ENCODE peak calls at places on chromosomes 11 and 22, in seven cellular contexts. B, I, A, O, E, U and H are unnamed samples.

GRCh38 chr11:39965701-39966100 is 1493.8 kb downstream of the LRRC4C start:
- DNase-seq in B (no peak), I (no peak), A (no peak), O (no peak), E (no peak), U (no peak), H (no peak)

GRCh38 chr11:114061053-114062049 is 1.8 kb downstream of the ZBTB16 start:
- DNase-seq in B (no peak), I (no peak), A (no peak), O (no peak), E (no peak), U (no peak), H (peak; percentile 21)

GRCh38 chr11:93630037-93630436 is 31.4 kb upstream of the CEP295 start:
- DNase-seq in B (no peak), I (no peak), A (no peak), O (no peak), E (no peak), U (no peak), H (no peak)

GRCh38 chr22:23779083-23779482 is 6.4 kb downstream of the MMP11 start:
- DNase-seq in B (no peak), I (no peak), A (no peak), O (no peak), E (no peak), U (no peak), H (no peak)

GRCh38 chr22:42683599-42684283 is 34.5 kb upstream of the CYB5R3 start:
- DNase-seq in B (no peak), I (no peak), A (no peak), O (peak; percentile 90), E (no peak), U (no peak), H (no peak)

GRCh38 chr11:71247551-71248250 is 4.7 kb downstream of the SHANK2 start:
- DNase-seq in B (no peak), I (no peak), A (no peak), O (peak; percentile 35), E (no peak), U (no peak), H (no peak)

GRCh38 chr22:42994917-42995562 is 19.9 kb downstream of the PACSIN2 start:
- DNase-seq in B (no peak), I (no peak), A (no peak), O (peak; percentile 71), E (peak; percentile 97), U (no peak), H (peak; percentile 100)

GRCh38 chr11:94831529-94831928 is 63.4 kb downstream of the AMOTL1 start:
- DNase-seq in B (no peak), I (no peak), A (no peak), O (no peak), E (no peak), U (no peak), H (no peak)

GRCh38 chr22:20965104-20965887 is 1.8 kb upstream of the AIFM3 start:
- DNase-seq in B (no peak), I (no peak), A (no peak), O (no peak), E (no peak), U (no peak), H (no peak)